ENCODE peak calls at places on chromosomes 12 and 14, in five cellular contexts. One of them, this sample, is unnamed.

GRCh38 chr14:67500981-67501380 is 12.5 kb upstream of the TMEM229B start:
- DNase-seq in kidney: no peak
- DNase-seq in GM12878: no peak
- DNase-seq in IMR-90: no peak
- DNase-seq in HCT116: no peak
- DNase-seq in this sample: no peak

GRCh38 chr14:79587194-79587593 is 624.1 kb downstream of the DIO2 start:
- DNase-seq in IMR-90: no peak
- DNase-seq in kidney: no peak
- DNase-seq in GM12878: no peak
- DNase-seq in HCT116: no peak
- DNase-seq in this sample: no peak

GRCh38 chr12:91179315-91179714 is 3.3 kb downstream of the DCN start:
- DNase-seq in HCT116: no peak
- DNase-seq in GM12878: no peak
- DNase-seq in IMR-90: peak; percentile 21
- DNase-seq in kidney: no peak
- DNase-seq in this sample: no peak

GRCh38 chr12:79778802-79779201 is 88.0 kb upstream of the PAWR start:
- DNase-seq in HCT116: no peak
- DNase-seq in kidney: no peak
- DNase-seq in GM12878: no peak
- DNase-seq in IMR-90: peak; percentile 31
- DNase-seq in this sample: no peak

GRCh38 chr12:113090740-113091139 is 34.2 kb downstream of the DTX1 start:
- DNase-seq in IMR-90: no peak
- DNase-seq in HCT116: no peak
- DNase-seq in kidney: no peak
- DNase-seq in GM12878: no peak
- DNase-seq in this sample: no peak

GRCh38 chr14:55398679-55399078 is 13.0 kb downstream of the ATG14 start:
- DNase-seq in kidney: no peak
- DNase-seq in IMR-90: peak; percentile 99
- DNase-seq in GM12878: no peak
- DNase-seq in HCT116: peak; percentile 73
- DNase-seq in this sample: no peak

GRCh38 chr14:20328705-20329104 is 4.4 kb downstream of the CCNB1IP1 start:
- DNase-seq in GM12878: no peak
- DNase-seq in kidney: no peak
- DNase-seq in HCT116: no peak
- DNase-seq in IMR-90: no peak
- DNase-seq in this sample: no peak

GRCh38 chr12:54579696-54580333 is 8.6 kb downstream of the PPP1R1A start:
- DNase-seq in GM12878: no peak
- DNase-seq in kidney: peak; percentile 93
- DNase-seq in HCT116: peak; percentile 55
- DNase-seq in IMR-90: peak; percentile 57
- DNase-seq in this sample: peak; percentile 100

GRCh38 chr12:54051916-54052744 is 1.5 kb upstream of the HOXC4 start:
- DNase-seq in IMR-90: no peak
- DNase-seq in HCT116: no peak
- DNase-seq in kidney: no peak
- DNase-seq in GM12878: no peak
- DNase-seq in this sample: no peak

GRCh38 chr14:101194356-101195308 is 291.1 kb upstream of the RTL1 start:
- DNase-seq in GM12878: no peak
- DNase-seq in kidney: peak; percentile 67
- DNase-seq in HCT116: no peak
- DNase-seq in IMR-90: no peak
- DNase-seq in this sample: peak; percentile 68

GRCh38 chr12:26126340-26127284 is 1.8 kb upstream of the BHLHE41 start:
- DNase-seq in kidney: peak; percentile 95
- DNase-seq in IMR-90: peak; percentile 80
- DNase-seq in HCT116: no peak
- DNase-seq in GM12878: no peak
- DNase-seq in this sample: peak; percentile 96

GRCh38 chr14:73237786-73238261 is 518 bp downstream of the PAPLN start:
- DNase-seq in HCT116: no peak
- DNase-seq in GM12878: no peak
- DNase-seq in IMR-90: no peak
- DNase-seq in kidney: peak; percentile 81
- DNase-seq in this sample: peak; percentile 72

GRCh38 chr12:100716658-100716948 is 78.0 kb upstream of the ANO4 start:
- DNase-seq in kidney: no peak
- DNase-seq in GM12878: no peak
- DNase-seq in HCT116: no peak
- DNase-seq in IMR-90: no peak
- DNase-seq in this sample: peak; percentile 85

GRCh38 chr12:24664151-24664550 is 284.8 kb downstream of the BCAT1 start:
- DNase-seq in kidney: no peak
- DNase-seq in GM12878: no peak
- DNase-seq in IMR-90: peak; percentile 33
- DNase-seq in HCT116: no peak
- DNase-seq in this sample: no peak

GRCh38 chr12:4034926-4035325 is 161.7 kb upstream of the PARP11 start:
- DNase-seq in GM12878: no peak
- DNase-seq in IMR-90: peak; percentile 59
- DNase-seq in HCT116: no peak
- DNase-seq in kidney: no peak
- DNase-seq in this sample: no peak

GRCh38 chr14:69615471-69616407 is 4.3 kb downstream of the SUSD6 start:
- DNase-seq in kidney: no peak
- DNase-seq in HCT116: no peak
- DNase-seq in IMR-90: peak; percentile 84
- DNase-seq in GM12878: peak; percentile 97
- DNase-seq in this sample: no peak
- H3K4me3 ChIP-seq in kidney: peak overlapping the region; percentile 24
- H3K4me3 ChIP-seq in HCT116: no peak overlapping the region
- H3K4me3 ChIP-seq in IMR-90: peak overlapping the region; percentile 10
- H3K4me3 ChIP-seq in GM12878: peak overlapping the region; percentile 88
- H3K4me3 ChIP-seq in this sample: no peak overlapping the region

GRCh38 chr14:104732931-104733681 is 9.1 kb downstream of the ADSS1 start:
- DNase-seq in kidney: no peak
- DNase-seq in HCT116: no peak
- DNase-seq in GM12878: no peak
- DNase-seq in IMR-90: no peak
- DNase-seq in this sample: no peak

GRCh38 chr14:104731925-104732294 is 7.9 kb downstream of the ADSS1 start:
- DNase-seq in IMR-90: no peak
- DNase-seq in GM12878: no peak
- DNase-seq in HCT116: no peak
- DNase-seq in kidney: no peak
- DNase-seq in this sample: no peak

GRCh38 chr14:104731249-104731924 is 7.4 kb downstream of the ADSS1 start:
- DNase-seq in GM12878: no peak
- DNase-seq in HCT116: no peak
- DNase-seq in kidney: no peak
- DNase-seq in IMR-90: no peak
- DNase-seq in this sample: peak; percentile 87

GRCh38 chr14:104734051-104734587 is 10.1 kb downstream of the ADSS1 start:
- DNase-seq in GM12878: no peak
- DNase-seq in IMR-90: no peak
- DNase-seq in HCT116: no peak
- DNase-seq in kidney: no peak
- DNase-seq in this sample: no peak

GRCh38 chr14:104732355-104732804 is 8.4 kb downstream of the ADSS1 start:
- DNase-seq in GM12878: no peak
- DNase-seq in kidney: peak; percentile 94
- DNase-seq in HCT116: no peak
- DNase-seq in IMR-90: no peak
- DNase-seq in this sample: no peak
- H3K9ac ChIP-seq in GM12878: no peak overlapping the region
- H3K9ac ChIP-seq in kidney: no peak overlapping the region
- H3K9ac ChIP-seq in HCT116: peak overlapping the region; percentile 16
- H3K9ac ChIP-seq in IMR-90: no peak overlapping the region
- H3K9ac ChIP-seq in this sample: no peak overlapping the region

DNA sequence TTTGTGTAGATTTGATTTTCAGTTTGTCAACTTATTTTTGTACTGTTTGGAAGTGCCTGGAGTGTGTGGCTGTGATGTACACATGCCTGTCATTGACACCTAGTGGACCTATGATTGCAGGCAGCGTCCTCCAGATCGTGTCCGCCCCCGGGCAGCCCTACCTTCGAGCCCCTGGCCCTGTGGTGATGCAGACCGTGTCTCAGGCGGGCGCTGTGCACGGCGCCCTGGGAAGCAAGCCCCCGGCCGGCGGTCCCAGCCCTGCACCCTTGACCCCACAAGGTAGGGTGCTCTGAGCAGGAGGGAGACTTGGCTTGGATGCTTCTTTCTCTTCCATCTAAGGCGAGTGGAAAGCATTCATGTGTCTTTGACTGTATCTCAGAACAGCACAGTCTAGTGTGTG is 75.8 kb downstream of the EP400 start:
- DNase-seq in HCT116: no peak
- DNase-seq in kidney: no peak
- DNase-seq in GM12878: no peak
- DNase-seq in IMR-90: no peak
- DNase-seq in this sample: no peak
- H3K4me3 ChIP-seq in HCT116: no peak overlapping the region
- H3K4me3 ChIP-seq in kidney: no peak overlapping the region
- H3K4me3 ChIP-seq in GM12878: no peak overlapping the region
- H3K4me3 ChIP-seq in IMR-90: no peak overlapping the region
- H3K4me3 ChIP-seq in this sample: no peak overlapping the region

GRCh38 chr14:63685401-63685800 is 42.5 kb downstream of the SGPP1 start:
- DNase-seq in IMR-90: no peak
- DNase-seq in HCT116: no peak
- DNase-seq in kidney: no peak
- DNase-seq in GM12878: no peak
- DNase-seq in this sample: no peak
- H3K9ac ChIP-seq in IMR-90: no peak overlapping the region
- H3K9ac ChIP-seq in HCT116: no peak overlapping the region
- H3K9ac ChIP-seq in kidney: no peak overlapping the region
- H3K9ac ChIP-seq in GM12878: no peak overlapping the region
- H3K9ac ChIP-seq in this sample: no peak overlapping the region

GRCh38 chr14:61700104-61700886 is 5.0 kb downstream of the HIF1A start:
- DNase-seq in HCT116: no peak
- DNase-seq in IMR-90: no peak
- DNase-seq in kidney: no peak
- DNase-seq in GM12878: no peak
- DNase-seq in this sample: no peak
- H3K4me3 ChIP-seq in HCT116: no peak overlapping the region
- H3K4me3 ChIP-seq in IMR-90: peak overlapping the region; percentile 40
- H3K4me3 ChIP-seq in kidney: peak overlapping the region; percentile 47
- H3K4me3 ChIP-seq in GM12878: peak overlapping the region; percentile 35
- H3K4me3 ChIP-seq in this sample: peak overlapping the region; percentile 97

DNA sequence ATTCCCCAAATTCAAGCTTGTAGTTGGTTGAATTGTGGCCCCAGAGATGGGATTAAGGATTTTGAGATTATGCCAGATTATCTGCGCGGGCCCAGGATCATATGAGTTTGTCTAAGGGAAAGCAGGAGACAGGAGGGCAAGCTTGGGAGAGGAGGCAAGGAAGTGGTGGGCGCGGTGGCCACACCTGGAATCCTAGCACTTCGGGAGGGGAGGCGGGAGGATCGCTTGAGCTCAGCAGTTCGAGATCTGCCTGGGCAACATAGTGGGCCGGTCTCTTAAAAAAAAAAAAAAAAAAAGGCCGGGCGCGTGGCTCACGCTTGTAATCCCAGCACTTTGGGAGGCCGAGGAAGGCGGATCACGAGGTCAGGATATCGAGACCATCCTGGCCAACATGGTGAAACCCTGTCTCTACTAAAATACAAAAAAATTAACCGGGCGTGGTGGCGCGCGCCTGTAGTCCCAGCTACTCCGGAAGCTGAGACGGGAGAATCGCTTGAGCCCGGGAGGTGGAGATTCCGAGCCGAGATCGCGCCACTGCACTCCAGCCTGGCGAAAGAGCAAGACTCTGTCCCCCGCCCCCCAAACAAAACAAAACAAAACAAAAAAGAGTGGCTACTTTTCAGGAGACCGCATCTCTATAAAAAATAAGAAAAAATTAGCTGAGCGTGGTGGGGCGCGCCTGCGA is 854 bp upstream of the PUS1 start:
- DNase-seq in GM12878: no peak
- DNase-seq in HCT116: no peak
- DNase-seq in IMR-90: peak; percentile 30
- DNase-seq in kidney: no peak
- DNase-seq in this sample: peak; percentile 72
- H3K9ac ChIP-seq in GM12878: peak overlapping the region; percentile 72
- H3K9ac ChIP-seq in HCT116: peak overlapping the region; percentile 78
- H3K9ac ChIP-seq in IMR-90: peak overlapping the region; percentile 83
- H3K9ac ChIP-seq in kidney: peak overlapping the region; percentile 55
- H3K9ac ChIP-seq in this sample: peak overlapping the region; percentile 49